ENCODE peak calls at places on chromosomes 2 and 18, in nine cellular contexts. F is body of pancreas, Q is bronchial epithelial cell, E is lower leg skin, M is kidney, C is GM06990, A is AG04449, U is brain microvascular endothelial cell, R is astrocyte. P is an unnamed sample.

GRCh38 chr2:53896864-53897263 is 37.1 kb upstream of the GPR75 start:
- DNase-seq in F (no peak), Q (peak), E (no peak), M (no peak), C (no peak), A (no peak), U (peak), R (peak), P (peak)

GRCh38 chr2:56741601-56742102 is 557.9 kb downstream of the CCDC85A start:
- DNase-seq in F (no peak), Q (peak), E (no peak), M (no peak), C (no peak), A (peak), U (peak), R (peak), P (peak)

GRCh38 chr2:17662723-17663122 is 90.9 kb downstream of the SMC6 start:
- DNase-seq in F (no peak), Q (no peak), E (no peak), M (no peak), C (no peak), A (no peak), U (no peak), R (no peak), P (no peak)

GRCh38 chr18:23283933-23284430 is 148.7 kb downstream of the CABLES1 start:
- DNase-seq in F (no peak), Q (peak), E (no peak), M (no peak), C (no peak), A (no peak), U (peak), R (peak), P (peak)

GRCh38 chr2:230968921-230969672 is 26.8 kb upstream of the SPATA3 start:
- DNase-seq in F (no peak), Q (no peak), E (no peak), M (no peak), C (no peak), A (no peak), U (no peak), R (no peak), P (no peak)

GRCh38 chr18:3790702-3791101 is 340.7 kb downstream of the TGIF1 start:
- DNase-seq in F (no peak), Q (no peak), E (no peak), M (no peak), C (peak), A (no peak), U (no peak), R (peak), P (no peak)

GRCh38 chr2:184598313-184599053 is at the start of gene ZNF804A:
- DNase-seq in F (peak), Q (no peak), E (peak), M (peak), C (peak), A (no peak), U (peak), R (peak), P (peak)

GRCh38 chr2:99905025-99905424 is 237.4 kb downstream of the AFF3 start:
- DNase-seq in F (no peak), Q (no peak), E (no peak), M (no peak), C (no peak), A (no peak), U (no peak), R (no peak), P (no peak)

GRCh38 chr2:235414422-235414821 is 79.4 kb upstream of the AGAP1 start:
- DNase-seq in F (peak), Q (no peak), E (no peak), M (no peak), C (no peak), A (no peak), U (no peak), R (no peak), P (no peak)

GRCh38 chr2:172472441-172473051 is 45.2 kb downstream of the ITGA6 start:
- DNase-seq in F (no peak), Q (no peak), E (no peak), M (no peak), C (no peak), A (no peak), U (no peak), R (no peak), P (no peak)

GRCh38 chr2:163667064-163667887 is 68.5 kb downstream of the FIGN start:
- DNase-seq in F (no peak), Q (peak), E (no peak), M (no peak), C (no peak), A (peak), U (peak), R (peak), P (peak)

GRCh38 chr2:42516418-42516817 is 22.6 kb upstream of the KCNG3 start:
- DNase-seq in F (no peak), Q (no peak), E (no peak), M (no peak), C (no peak), A (no peak), U (no peak), R (no peak), P (no peak)

GRCh38 chr2:169933124-169933711 is 106.0 kb downstream of the UBR3 start:
- DNase-seq in F (no peak), Q (peak), E (no peak), M (no peak), C (no peak), A (no peak), U (peak), R (no peak), P (peak)

DNA sequence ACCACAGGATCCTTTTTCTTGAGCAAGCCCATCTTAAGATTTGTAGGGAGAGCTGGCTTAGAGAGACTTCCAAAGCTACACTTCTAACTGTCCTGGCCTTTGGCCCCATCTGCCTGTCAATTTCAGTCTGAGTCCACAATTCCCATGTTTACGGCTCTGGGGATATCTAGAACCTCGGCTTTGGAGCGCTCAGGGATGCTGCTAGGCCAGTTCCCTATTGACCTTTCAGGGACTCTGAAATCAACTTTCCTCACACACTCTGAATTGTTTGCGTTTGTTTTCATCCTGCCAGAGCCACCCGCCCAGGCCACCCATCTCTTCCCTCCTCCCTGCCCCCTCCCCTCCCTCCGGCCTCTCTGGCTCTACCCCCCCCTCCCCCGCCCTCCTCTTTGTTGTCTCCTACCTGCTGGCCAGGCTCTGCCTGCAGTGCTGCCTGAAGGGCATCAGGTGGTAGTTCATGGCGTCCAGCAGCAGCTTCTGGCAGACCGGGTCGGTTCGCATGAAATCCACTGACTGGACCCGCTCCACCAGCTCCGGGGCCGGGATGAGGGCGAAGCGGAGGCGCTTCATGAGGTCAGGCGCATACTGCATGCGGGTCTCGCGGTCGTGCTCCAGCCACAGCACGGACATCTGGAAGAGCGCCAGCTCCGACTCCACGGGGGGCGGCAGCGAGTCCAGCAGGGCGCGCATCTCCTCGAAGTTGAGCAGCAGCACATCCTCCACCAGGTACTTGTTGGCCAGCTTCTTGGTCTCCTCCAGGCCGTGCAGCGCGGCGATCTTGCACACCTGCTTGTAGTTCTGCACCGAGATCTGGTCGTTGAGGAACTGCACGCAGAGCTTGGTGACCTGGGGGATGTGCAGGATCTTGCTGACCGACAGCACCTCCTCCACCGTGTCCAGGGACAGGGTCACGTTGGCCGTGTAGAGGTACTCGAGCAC is 3.3 kb downstream of the KLHL14 start:
- DNase-seq in F (peak), Q (no peak), E (no peak), M (peak), C (peak), A (no peak), U (no peak), R (no peak), P (no peak)
- H3K4me3 ChIP-seq in F (no peak), Q (no peak), E (no peak), M (peak), C (no peak), A (no peak), U (no peak), R (peak), P (no peak)

GRCh38 chr2:198141726-198142125 is 337.3 kb downstream of the PLCL1 start:
- DNase-seq in F (no peak), Q (no peak), E (no peak), M (no peak), C (no peak), A (no peak), U (no peak), R (no peak), P (no peak)

GRCh38 chr2:198135481-198135934 is 331.1 kb downstream of the PLCL1 start:
- DNase-seq in F (no peak), Q (no peak), E (no peak), M (no peak), C (no peak), A (no peak), U (no peak), R (no peak), P (no peak)

GRCh38 chr2:198136142-198136541 is 331.7 kb downstream of the PLCL1 start:
- DNase-seq in F (no peak), Q (no peak), E (no peak), M (no peak), C (no peak), A (no peak), U (no peak), R (no peak), P (no peak)

GRCh38 chr2:198134287-198134955 is 330.0 kb downstream of the PLCL1 start:
- DNase-seq in F (no peak), Q (no peak), E (no peak), M (no peak), C (no peak), A (no peak), U (no peak), R (no peak), P (no peak)

GRCh38 chr2:198137733-198138132 is 333.3 kb downstream of the PLCL1 start:
- DNase-seq in F (no peak), Q (no peak), E (no peak), M (no peak), C (no peak), A (no peak), U (no peak), R (no peak), P (no peak)
- TF ChIP-seq CTCF in F (no peak), Q (no peak), E (no peak), M (no peak), C (no peak), A (no peak), U (peak), R (no peak), P (no peak)

DNA sequence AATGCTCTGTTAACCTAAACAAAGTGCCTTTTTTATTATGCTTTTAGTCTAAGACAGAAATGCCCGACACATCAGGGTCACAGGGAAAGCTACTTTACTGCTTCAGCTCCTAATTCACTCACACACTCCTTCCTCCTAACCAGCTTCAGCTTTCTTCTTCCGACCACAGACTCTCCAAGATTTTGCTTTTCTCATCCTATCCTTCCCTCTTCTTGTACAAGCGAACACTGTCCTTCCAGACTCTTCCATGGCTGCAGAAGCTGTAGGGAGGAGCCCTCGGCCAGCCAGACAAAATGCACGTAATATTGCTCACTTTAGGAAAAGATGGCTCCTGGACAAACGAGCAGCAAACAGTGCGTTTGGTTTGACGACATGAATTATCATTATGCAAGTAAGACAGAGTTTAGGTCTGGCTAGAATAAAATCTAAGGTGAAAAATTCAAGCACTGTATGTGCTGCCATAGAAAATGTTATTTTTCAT is 47.5 kb upstream of the HNRNPA3 start:
- DNase-seq in F (peak), Q (no peak), E (no peak), M (no peak), C (no peak), A (no peak), U (peak), R (peak), P (no peak)
- H3K4me3 ChIP-seq in F (no peak), Q (peak), E (no peak), M (peak), C (peak), A (peak), U (peak), R (peak), P (peak)

DNA sequence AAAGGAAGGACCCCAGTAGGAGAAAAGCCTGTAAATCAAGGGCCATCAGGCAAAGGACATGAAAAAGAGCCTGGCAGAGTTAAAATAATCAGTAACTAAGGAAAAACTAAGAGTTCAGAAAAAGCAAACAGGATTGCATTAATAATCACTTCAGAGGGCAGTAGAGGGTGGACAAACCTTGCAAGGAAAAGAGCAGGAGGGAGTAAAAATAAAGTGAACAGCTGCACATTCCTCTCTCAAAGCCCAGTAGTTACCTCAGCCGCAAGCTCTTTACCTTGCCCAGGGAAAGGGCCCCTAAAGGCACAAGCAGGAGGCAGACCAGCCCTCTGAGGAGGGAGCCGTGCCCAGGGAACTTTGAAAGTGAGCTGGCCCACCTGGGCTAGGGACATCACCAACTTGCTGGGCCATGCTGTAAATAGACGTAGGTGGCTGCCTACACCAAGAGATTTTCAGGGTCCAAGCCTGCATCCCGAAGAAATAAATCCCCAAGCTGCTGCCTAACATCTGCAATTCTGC is 196.9 kb downstream of the C1D start:
- DNase-seq in F (no peak), Q (no peak), E (no peak), M (no peak), C (no peak), A (no peak), U (no peak), R (no peak), P (no peak)
- TF ChIP-seq CTCF in F (no peak), Q (no peak), E (no peak), M (no peak), C (no peak), A (no peak), U (no peak), R (no peak), P (no peak)

GRCh38 chr2:218896501-218897393 is 16.1 kb downstream of the WNT10A start:
- DNase-seq in F (no peak), Q (peak), E (no peak), M (peak), C (peak), A (no peak), U (no peak), R (peak), P (peak)

GRCh38 chr2:218897394-218898108 is 16.9 kb downstream of the WNT10A start:
- DNase-seq in F (no peak), Q (no peak), E (no peak), M (peak), C (no peak), A (no peak), U (no peak), R (no peak), P (no peak)

GRCh38 chr2:218895758-218896500 is 15.3 kb downstream of the WNT10A start:
- DNase-seq in F (no peak), Q (no peak), E (no peak), M (peak), C (no peak), A (no peak), U (no peak), R (no peak), P (no peak)

GRCh38 chr2:218899147-218899546 is 18.5 kb downstream of the WNT10A start:
- DNase-seq in F (no peak), Q (no peak), E (no peak), M (peak), C (no peak), A (no peak), U (no peak), R (no peak), P (no peak)

GRCh38 chr2:218898109-218898878 is 17.6 kb downstream of the WNT10A start:
- DNase-seq in F (peak), Q (no peak), E (no peak), M (peak), C (peak), A (no peak), U (peak), R (no peak), P (peak)
- H3K4me3 ChIP-seq in F (no peak), Q (no peak), E (no peak), M (no peak), C (peak), A (no peak), U (no peak), R (no peak), P (no peak)

GRCh38 chr18:31687529-31687928 is 3.1 kb upstream of the B4GALT6 start:
- DNase-seq in F (no peak), Q (no peak), E (no peak), M (no peak), C (no peak), A (no peak), U (no peak), R (no peak), P (no peak)
- TF ChIP-seq CTCF in F (no peak), Q (no peak), E (no peak), M (no peak), C (no peak), A (no peak), U (peak), R (no peak), P (no peak)

GRCh38 chr2:55707751-55708150 is 14.1 kb upstream of the PNPT1 start:
- DNase-seq in F (no peak), Q (no peak), E (no peak), M (no peak), C (no peak), A (no peak), U (no peak), R (no peak), P (no peak)

GRCh38 chr2:55712477-55713060 is 18.9 kb upstream of the PNPT1 start:
- DNase-seq in F (no peak), Q (no peak), E (no peak), M (no peak), C (no peak), A (no peak), U (no peak), R (no peak), P (no peak)

DNA sequence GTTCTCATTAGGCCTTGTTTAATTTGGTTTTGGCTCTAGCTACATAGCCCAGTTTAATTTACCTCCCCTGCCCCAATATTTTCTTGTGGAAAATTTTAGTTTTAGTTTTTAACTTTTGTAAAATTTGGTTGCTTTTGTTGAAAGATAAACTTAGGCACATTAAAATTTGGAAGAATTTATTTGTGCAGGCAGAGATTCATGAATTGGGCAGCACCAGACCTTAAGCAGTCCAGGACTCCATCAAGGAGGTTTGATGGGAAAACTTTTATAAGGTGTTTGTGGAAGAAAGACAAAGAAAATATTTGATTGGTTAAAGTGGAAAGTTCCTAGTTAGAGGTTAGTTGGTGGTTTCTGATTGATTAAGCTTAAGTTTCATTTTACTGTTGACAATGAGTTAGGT is 16.4 kb upstream of the PNPT1 start:
- DNase-seq in F (no peak), Q (no peak), E (no peak), M (no peak), C (no peak), A (no peak), U (no peak), R (no peak), P (no peak)
- H3K4me3 ChIP-seq in F (no peak), Q (no peak), E (no peak), M (no peak), C (no peak), A (no peak), U (no peak), R (no peak), P (no peak)

DNA sequence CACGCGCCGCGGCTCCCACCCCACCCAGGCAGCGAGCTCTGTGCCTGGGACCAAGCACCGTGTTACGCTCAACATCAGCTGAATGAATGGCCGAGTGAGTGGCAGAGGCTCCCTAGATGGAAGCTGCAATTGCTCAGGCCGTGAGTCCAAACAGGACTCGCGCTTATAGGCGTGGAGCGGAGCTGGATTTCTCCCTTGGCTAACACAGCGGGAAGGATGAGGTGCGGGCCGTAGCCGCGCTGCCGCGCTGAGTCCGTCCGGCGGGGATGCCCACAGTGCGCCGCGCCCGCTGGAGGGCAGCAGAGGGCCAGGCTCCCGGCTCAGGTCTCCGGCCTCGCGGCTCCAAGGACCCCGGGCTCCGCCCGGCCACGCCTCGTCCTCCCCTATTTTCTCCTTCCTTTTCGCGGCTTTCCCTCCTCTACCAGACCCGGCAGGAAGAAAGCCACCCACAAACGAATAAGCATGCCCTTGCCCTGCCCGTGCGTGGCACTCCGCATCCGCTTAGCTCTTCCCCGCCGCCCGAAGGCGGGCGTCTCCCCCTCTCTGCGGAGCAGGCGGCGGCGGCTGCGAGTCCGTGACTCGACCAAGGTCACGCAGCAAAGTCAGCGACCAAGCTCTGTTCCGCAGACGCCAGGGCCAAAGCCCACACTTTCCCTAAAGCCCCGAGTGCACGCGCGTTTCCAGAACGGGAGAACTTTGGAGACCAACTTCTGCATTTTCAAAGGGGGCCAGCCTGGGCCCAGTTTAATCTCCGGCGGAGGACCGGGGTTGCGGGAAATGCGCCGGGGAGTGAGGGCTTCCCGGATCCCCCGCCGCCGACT is 48.5 kb downstream of the KCNIP3 start:
- DNase-seq in F (peak), Q (peak), E (peak), M (peak), C (peak), A (no peak), U (peak), R (peak), P (peak)
- TF ChIP-seq CTCF in F (peak), Q (peak), E (no peak), M (peak), C (peak), A (peak), U (peak), R (peak), P (peak)

P was measured in epithelial cell of esophagus.